ENCODE peak calls at places on chromosomes 13 and 19, in ten cellular contexts. E is mesothelial cell of epicardium, N is progenitor cell of endocrine pancreas, M is AG09309, Q is foreskin fibroblast, U is cardiac muscle cell, Y is IMR-90, P is GM20000, I is Calu3, R is RWPE1. A is an unnamed sample.
A peak's percentile ranks its signal among the peaks of the same experiment; 100 is the strongest.

GRCh38 chr19:17473041-17473440 is 2.7 kb downstream of the SLC27A1 start:
- DNase-seq in I (peak; percentile 54), M (no peak), Y (peak; percentile 90), N (no peak), R (no peak), U (peak; percentile 82), E (no peak), Q (peak; percentile 92), P (no peak), A (no peak)

GRCh38 chr13:27973956-27974662 is 5.0 kb upstream of the CDX2 start:
- DNase-seq in Q (no peak), Y (no peak), U (no peak), M (no peak), E (peak; percentile 17), I (no peak), N (no peak), R (no peak), P (no peak), A (peak; percentile 29)

GRCh38 chr13:48235100-48235813 is 2.3 kb downstream of the ITM2B start:
- DNase-seq in N (no peak), E (no peak), Y (peak; percentile 25), R (no peak), Q (peak; percentile 40), I (peak; percentile 22), P (peak; percentile 57), M (no peak), U (peak; percentile 44), A (no peak)

GRCh38 chr19:38742296-38742695 is 2.0 kb downstream of the CAPN12 start:
- DNase-seq in M (no peak), R (no peak), E (no peak), I (no peak), Q (no peak), U (no peak), N (no peak), P (no peak), Y (no peak), A (no peak)

GRCh38 chr13:113106053-113106452 is 462 bp downstream of the F7 start:
- DNase-seq in M (no peak), N (no peak), P (no peak), U (no peak), Q (no peak), R (no peak), E (no peak), Y (no peak), I (no peak), A (no peak)

GRCh38 chr19:1847684-1848398 is 442 bp downstream of the REXO1 start:
- DNase-seq in R (no peak), Y (peak; percentile 40), E (no peak), M (no peak), N (no peak), P (no peak), Q (peak; percentile 71), I (peak; percentile 55), U (peak; percentile 64), A (no peak)

GRCh38 chr13:106369858-106370257 is 165.6 kb downstream of the EFNB2 start:
- DNase-seq in U (no peak), E (no peak), Q (no peak), M (no peak), N (no peak), P (no peak), Y (no peak), I (no peak), R (no peak), A (no peak)

GRCh38 chr19:44260695-44261446 is 1.2 kb downstream of the ZNF233 start:
- DNase-seq in Q (peak; percentile 7), M (no peak), E (no peak), I (no peak), N (no peak), P (no peak), Y (no peak), R (no peak), U (peak; percentile 5), A (no peak)

GRCh38 chr19:2443116-2443784 is 13.5 kb downstream of the LMNB2 start:
- DNase-seq in U (no peak), P (no peak), Q (no peak), M (no peak), R (no peak), Y (no peak), N (no peak), I (no peak), E (no peak), A (no peak)

GRCh38 chr13:59771272-59771671 is 392.5 kb downstream of the DIAPH3 start:
- DNase-seq in E (no peak), R (peak; percentile 8), N (no peak), Q (peak; percentile 72), I (no peak), Y (peak; percentile 59), U (peak; percentile 53), M (no peak), P (no peak), A (no peak)

GRCh38 chr19:1766800-1767352 is 13.6 kb downstream of the ONECUT3 start:
- DNase-seq in P (no peak), N (no peak), Y (no peak), U (no peak), Q (no peak), I (no peak), R (no peak), M (no peak), E (no peak), A (no peak)

GRCh38 chr13:33761744-33762143 is 56.2 kb upstream of the RFC3 start:
- DNase-seq in P (no peak), E (no peak), R (peak; percentile 8), Q (peak; percentile 50), U (peak; percentile 8), Y (no peak), N (no peak), M (no peak), I (no peak), A (no peak)

GRCh38 chr19:38559428-38560401 is 58.0 kb downstream of the MAP4K1 start:
- DNase-seq in Q (peak; percentile 24), Y (no peak), P (peak; percentile 77), N (no peak), I (no peak), U (no peak), M (no peak), R (peak; percentile 77), E (no peak), A (no peak)

DNA sequence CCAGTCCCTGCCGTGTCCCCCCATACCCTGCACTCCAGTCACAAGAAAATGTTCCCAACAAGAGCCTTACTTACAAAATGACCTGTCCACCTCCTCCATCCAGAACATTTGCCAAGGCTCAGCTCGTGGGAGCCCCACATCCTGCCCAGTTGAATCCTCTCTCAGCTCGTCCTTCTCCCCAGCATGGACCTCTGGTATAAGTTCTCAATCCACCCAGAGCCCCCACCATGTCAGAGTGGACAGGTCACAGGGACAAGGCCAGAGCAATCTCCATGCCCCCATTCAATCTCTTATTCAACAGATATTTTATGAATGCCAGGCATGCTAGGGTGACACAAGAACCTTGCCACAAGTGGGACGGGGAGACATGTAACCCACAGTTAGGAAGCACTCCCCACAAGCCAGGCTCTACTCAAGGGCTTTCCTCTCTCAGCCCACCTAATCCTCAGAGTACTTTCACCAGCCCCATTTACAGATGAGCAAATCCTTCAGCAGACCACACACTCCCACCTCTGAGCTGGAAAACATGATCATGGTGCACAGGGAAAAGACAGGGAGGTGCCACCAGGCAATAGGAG is 15.1 kb downstream of the DEDD2 start:
- DNase-seq in N (no peak), E (no peak), P (no peak), I (no peak), M (no peak), R (no peak), U (no peak), Q (no peak), Y (no peak), A (no peak)
- TF ChIP-seq CTCF in N (no peak), E (no peak), P (no peak), I (no peak), M (no peak), R (no peak), U (no peak), Q (no peak), Y (no peak), A (no peak)

GRCh38 chr13:51284339-51284738 is 55.2 kb upstream of the SERPINE3 start:
- DNase-seq in E (peak; percentile 13), P (no peak), Q (no peak), M (no peak), U (no peak), N (no peak), R (no peak), I (no peak), Y (no peak), A (no peak)
- TF ChIP-seq CTCF in E (no peak), P (no peak), Q (no peak), M (no peak), U (no peak), N (no peak), R (no peak), I (no peak), Y (no peak), A (no peak)

DNA sequence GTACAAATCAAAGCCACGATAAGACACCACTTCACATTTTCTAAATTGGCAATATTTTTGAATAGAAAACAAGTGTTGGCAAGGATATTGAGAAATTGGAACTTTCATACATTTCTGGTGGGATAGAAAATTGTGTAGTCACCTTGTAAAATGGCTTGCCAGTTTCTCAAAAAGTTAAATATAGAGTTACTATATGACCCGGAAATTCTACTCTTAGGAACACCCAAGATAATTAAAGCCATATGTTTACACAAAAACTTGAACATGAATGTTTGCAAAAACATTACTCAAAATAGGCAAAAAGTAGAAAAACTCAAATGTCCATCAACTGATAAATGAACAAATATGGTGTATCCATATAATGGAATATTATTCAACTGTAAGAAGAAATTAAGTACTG is 552.5 kb downstream of the TBC1D4 start:
- DNase-seq in P (no peak), R (no peak), Y (no peak), I (no peak), U (no peak), Q (peak; percentile 72), N (no peak), E (no peak), M (peak; percentile 25), A (no peak)
- TF ChIP-seq CTCF in P (no peak), R (no peak), Y (no peak), I (no peak), U (no peak), Q (no peak), N (no peak), E (no peak), M (no peak), A (no peak)

GRCh38 chr13:42490676-42491075 is 83.3 kb upstream of the TNFSF11 start:
- DNase-seq in P (no peak), Q (no peak), M (no peak), N (no peak), R (no peak), E (no peak), I (no peak), Y (no peak), U (no peak), A (no peak)

GRCh38 chr13:42492372-42492920 is 81.5 kb upstream of the TNFSF11 start:
- DNase-seq in E (no peak), R (no peak), U (no peak), M (no peak), Q (peak; percentile 15), P (no peak), N (no peak), I (no peak), Y (no peak), A (no peak)

GRCh38 chr13:42495256-42495655 is 78.7 kb upstream of the TNFSF11 start:
- DNase-seq in P (no peak), Q (peak; percentile 30), I (no peak), N (no peak), M (no peak), E (no peak), R (no peak), Y (no peak), U (no peak), A (no peak)

GRCh38 chr13:42495751-42496150 is 78.2 kb upstream of the TNFSF11 start:
- DNase-seq in U (no peak), Q (no peak), M (no peak), Y (no peak), P (peak; percentile 28), N (no peak), I (no peak), R (no peak), E (no peak), A (no peak)

GRCh38 chr13:42494157-42494556 is 79.8 kb upstream of the TNFSF11 start:
- DNase-seq in U (no peak), E (no peak), Q (no peak), R (no peak), Y (no peak), N (no peak), M (no peak), I (no peak), P (no peak), A (no peak)
- TF ChIP-seq CTCF in U (no peak), E (no peak), Q (no peak), R (no peak), Y (no peak), N (no peak), M (no peak), I (no peak), P (no peak), A (no peak)

A was measured in type B pancreatic cell.